ENCODE peak calls at places on chromosomes 3 and 15, in six cellular contexts. M is CD8-positive, alpha-beta T cell; O is MM.1S; R is cardiac muscle cell; B is esophagus muscularis mucosa; F is Peyer's patch. T is an unnamed sample.
A peak's percentile ranks its signal among the peaks of the same experiment; 100 is the strongest.

GRCh38 chr3:90091557-90091956 is 984.1 kb downstream of the EPHA3 start:
- DNase-seq in O (peak; percentile 47), F (no peak), B (no peak), R (peak; percentile 82), M (no peak), T (no peak)

GRCh38 chr3:88334187-88334868 is 184.6 kb downstream of the C3orf38 start:
- DNase-seq in R (peak; percentile 55), M (no peak), B (no peak), O (no peak), F (no peak), T (no peak)

GRCh38 chr3:132756108-132756650 is 34.0 kb upstream of the NPHP3 start:
- DNase-seq in F (no peak), M (no peak), R (peak; percentile 21), B (no peak), O (no peak), T (no peak)

GRCh38 chr3:144272715-144273114 is 301.1 kb downstream of the DIPK2A start:
- DNase-seq in M (no peak), F (no peak), R (no peak), O (no peak), B (no peak), T (no peak)

GRCh38 chr3:82643948-82644347 is 882.5 kb upstream of the GBE1 start:
- DNase-seq in O (peak; percentile 19), F (no peak), B (no peak), R (no peak), M (no peak), T (no peak)

GRCh38 chr3:72189344-72189743 is 404.4 kb upstream of the PROK2 start:
- DNase-seq in O (no peak), R (peak; percentile 21), B (no peak), M (no peak), F (no peak), T (no peak)

GRCh38 chr3:127655641-127656040 is 17.1 kb upstream of the ABTB1 start:
- DNase-seq in F (no peak), B (no peak), R (peak; percentile 52), O (no peak), M (no peak), T (no peak)

GRCh38 chr15:98231696-98232440 is 271.4 kb downstream of the ARRDC4 start:
- DNase-seq in B (no peak), R (peak; percentile 37), F (no peak), M (no peak), O (no peak), T (no peak)

GRCh38 chr15:58934521-58934920 is 1.0 kb upstream of the SLTM start:
- DNase-seq in F (no peak), B (no peak), R (no peak), M (no peak), O (no peak), T (no peak)

GRCh38 chr15:77421370-77421700 is 647 bp downstream of the HMG20A start:
- DNase-seq in M (no peak), O (peak; percentile 51), F (no peak), R (peak; percentile 11), B (no peak), T (no peak)

GRCh38 chr3:99686955-99687612 is 48.7 kb downstream of the COL8A1 start:
- DNase-seq in O (peak; percentile 67), M (no peak), R (peak; percentile 86), F (no peak), B (no peak), T (peak; percentile 71)

GRCh38 chr3:133980035-133980434 is 49.7 kb downstream of the SLCO2A1 start:
- DNase-seq in B (no peak), M (no peak), O (no peak), R (no peak), F (no peak), T (no peak)

GRCh38 chr3:71356272-71356671 is 227.3 kb downstream of the FOXP1 start:
- DNase-seq in R (no peak), M (no peak), F (peak; percentile 57), O (no peak), B (no peak), T (no peak)

GRCh38 chr15:67174864-67175573 is 79.4 kb downstream of the AAGAB start:
- DNase-seq in R (no peak), F (no peak), O (no peak), B (no peak), M (no peak), T (no peak)

GRCh38 chr3:43013743-43014155 is 34.6 kb downstream of the GASK1A start:
- DNase-seq in O (no peak), F (no peak), M (no peak), B (no peak), R (no peak), T (no peak)

GRCh38 chr15:35852818-35853624 is 307.1 kb upstream of the DPH6 start:
- DNase-seq in O (no peak), R (no peak), F (no peak), M (no peak), B (no peak), T (no peak)

GRCh38 chr3:191065183-191065805 is 133.7 kb upstream of the OSTN start:
- DNase-seq in F (no peak), B (no peak), M (no peak), R (peak; percentile 38), O (no peak), T (no peak)

GRCh38 chr3:15098503-15099363 is at the start of gene RBSN:
- DNase-seq in F (peak; percentile 94), M (peak; percentile 91), O (peak; percentile 98), R (peak; percentile 94), B (peak; percentile 98), T (peak; percentile 98)

GRCh38 chr15:56991017-56991416 is 72.6 kb downstream of the TCF12 start:
- DNase-seq in M (no peak), B (no peak), F (no peak), O (no peak), R (no peak), T (no peak)

GRCh38 chr3:13259831-13260230 is 160.3 kb downstream of the NUP210 start:
- DNase-seq in F (no peak), R (no peak), O (no peak), B (no peak), M (no peak), T (no peak)
- H3K4me1 ChIP-seq in F (no peaks in the 10 kb centered on the region), R (peaks cover 42% of the 10 kb centered on the region), O (no peaks in the 10 kb centered on the region), B (peaks cover 10% of the 10 kb centered on the region), M (peaks cover 10% of the 10 kb centered on the region), T (no peaks in the 10 kb centered on the region)

GRCh38 chr15:92906038-92906437 is 5.9 kb downstream of the CHD2 start:
- DNase-seq in B (no peak), F (no peak), R (no peak), M (no peak), O (no peak), T (no peak)
- H3K4me1 ChIP-seq in B (peaks cover 56% of the 10 kb centered on the region), F (peaks cover 4% of the 10 kb centered on the region), R (peaks cover 49% of the 10 kb centered on the region), M (peaks cover 69% of the 10 kb centered on the region), O (peaks cover 39% of the 10 kb centered on the region), T (peaks cover 61% of the 10 kb centered on the region)

GRCh38 chr3:149150436-149150835 is 21.0 kb downstream of the HPS3 start:
- DNase-seq in B (no peak), R (no peak), O (no peak), M (no peak), F (no peak), T (no peak)
- H3K4me1 ChIP-seq in B (no peaks in the 10 kb centered on the region), R (no peaks in the 10 kb centered on the region), O (peaks cover 46% of the 10 kb centered on the region), M (peaks cover 16% of the 10 kb centered on the region), F (no peaks in the 10 kb centered on the region), T (peaks cover 10% of the 10 kb centered on the region)

DNA sequence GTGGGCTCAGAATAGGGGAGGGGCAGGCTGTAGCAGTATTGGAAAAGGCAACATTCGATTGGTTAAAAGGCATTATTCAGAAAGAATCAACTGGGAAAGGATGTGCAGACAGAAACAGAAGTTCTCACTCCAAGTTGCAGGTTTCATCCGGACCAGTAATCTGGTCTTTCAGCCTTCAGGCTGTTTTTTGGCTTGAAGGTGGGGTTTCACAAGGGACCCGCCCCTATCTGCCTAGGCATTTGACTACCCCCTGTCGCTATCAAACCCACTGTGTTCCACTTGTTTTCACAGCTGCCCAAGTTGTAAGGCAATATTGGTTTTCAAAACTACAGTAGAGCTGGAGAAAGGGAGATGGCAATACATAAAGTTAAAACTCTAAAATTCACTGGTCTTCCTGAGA is 96.9 kb downstream of the VPS8 start:
- DNase-seq in B (no peak), M (no peak), F (no peak), R (no peak), O (no peak), T (no peak)
- H3K4me1 ChIP-seq in B (no peaks in the 10 kb centered on the region), M (no peaks in the 10 kb centered on the region), F (no peaks in the 10 kb centered on the region), R (peaks cover 4% of the 10 kb centered on the region), O (no peaks in the 10 kb centered on the region), T (no peaks in the 10 kb centered on the region)

DNA sequence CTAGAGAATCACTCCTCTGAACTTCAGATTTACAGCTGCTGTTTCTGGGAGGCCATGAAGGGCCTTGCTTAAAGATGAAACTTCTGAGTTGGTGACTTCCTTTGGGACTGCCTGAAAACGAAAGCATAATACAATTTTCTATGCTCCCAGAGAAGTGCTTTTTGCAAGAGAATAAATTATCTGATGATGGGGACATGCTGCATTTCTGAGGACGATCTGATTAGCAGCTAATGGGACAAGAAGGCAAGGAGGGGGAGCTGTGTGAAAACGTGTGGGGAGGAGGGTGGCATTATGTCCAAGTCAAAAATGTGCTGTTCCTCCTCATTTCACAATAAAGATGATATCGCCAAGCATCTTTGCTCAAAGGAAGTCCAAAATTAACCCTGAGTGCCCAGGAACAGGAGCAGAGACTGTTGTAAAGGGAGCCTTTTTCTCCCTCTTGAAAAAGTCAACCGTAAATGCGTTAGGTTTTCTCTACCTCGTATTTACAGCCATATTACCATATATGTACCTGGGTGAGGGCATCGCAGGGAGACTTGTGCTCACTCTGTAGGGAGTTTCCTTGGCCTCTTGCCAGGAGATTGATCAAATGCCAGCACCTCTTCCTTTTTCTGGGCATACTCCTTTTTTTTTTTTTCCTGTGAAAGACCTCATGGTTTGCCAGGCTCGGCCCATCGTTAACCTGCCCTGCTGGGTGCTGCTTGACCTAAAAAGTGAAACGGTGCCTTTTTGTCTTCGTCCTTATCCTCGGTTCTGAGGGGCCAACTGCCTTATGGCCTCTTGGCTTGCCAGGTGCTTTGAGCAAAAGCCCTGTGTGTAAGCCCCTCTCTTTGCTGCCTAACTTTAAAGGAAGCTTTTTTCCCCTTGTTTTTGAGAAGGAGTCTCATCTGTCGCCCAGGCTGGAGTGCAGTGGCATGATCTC is 11.5 kb downstream of the ITPR1 start:
- DNase-seq in O (peak; percentile 61), B (no peak), F (peak; percentile 35), R (peak; percentile 30), M (no peak), T (no peak)
- H3K4me1 ChIP-seq in O (peaks cover 25% of the 10 kb centered on the region), B (peaks cover 41% of the 10 kb centered on the region), F (peaks cover 11% of the 10 kb centered on the region), R (peaks cover 30% of the 10 kb centered on the region), M (peaks cover 20% of the 10 kb centered on the region), T (peaks cover 34% of the 10 kb centered on the region)

T was measured in upper lobe of right lung.